ENCODE peak calls at places on chromosomes 2 and 18, in nine cellular contexts. One of them, this sample, is unnamed.

GRCh38 chr2:135844285-135844985 is 7.5 kb upstream of the LCT start:
- DNase-seq in epithelial cell of proximal tubule: no peak
- DNase-seq in NT2/D1: no peak
- DNase-seq in stomach: no peak
- DNase-seq in lower lobe of right lung: no peak
- DNase-seq in Peyer's patch: no peak
- DNase-seq in breast epithelium: no peak
- DNase-seq in left ventricle myocardium inferior: no peak
- DNase-seq in WERI-Rb-1: no peak
- DNase-seq in this sample: no peak

GRCh38 chr2:222304737-222305509 is 6.1 kb upstream of the PAX3 start:
- DNase-seq in left ventricle myocardium inferior: no peak
- DNase-seq in stomach: no peak
- DNase-seq in breast epithelium: no peak
- DNase-seq in NT2/D1: no peak
- DNase-seq in epithelial cell of proximal tubule: no peak
- DNase-seq in Peyer's patch: peak
- DNase-seq in WERI-Rb-1: no peak
- DNase-seq in lower lobe of right lung: no peak
- DNase-seq in this sample: peak

GRCh38 chr2:158491072-158491471 is 34.3 kb downstream of the PKP4 start:
- DNase-seq in breast epithelium: no peak
- DNase-seq in Peyer's patch: no peak
- DNase-seq in epithelial cell of proximal tubule: no peak
- DNase-seq in WERI-Rb-1: no peak
- DNase-seq in left ventricle myocardium inferior: no peak
- DNase-seq in NT2/D1: no peak
- DNase-seq in lower lobe of right lung: no peak
- DNase-seq in stomach: no peak
- DNase-seq in this sample: no peak

GRCh38 chr2:10266133-10266620 is 36.5 kb upstream of the HPCAL1 start:
- DNase-seq in breast epithelium: peak
- DNase-seq in lower lobe of right lung: no peak
- DNase-seq in left ventricle myocardium inferior: peak
- DNase-seq in Peyer's patch: peak
- DNase-seq in stomach: no peak
- DNase-seq in WERI-Rb-1: peak
- DNase-seq in NT2/D1: no peak
- DNase-seq in epithelial cell of proximal tubule: no peak
- DNase-seq in this sample: no peak

GRCh38 chr2:172200495-172201085 is 97.9 kb upstream of the DLX2 start:
- DNase-seq in lower lobe of right lung: no peak
- DNase-seq in epithelial cell of proximal tubule: no peak
- DNase-seq in WERI-Rb-1: peak
- DNase-seq in left ventricle myocardium inferior: no peak
- DNase-seq in breast epithelium: no peak
- DNase-seq in NT2/D1: peak
- DNase-seq in stomach: no peak
- DNase-seq in Peyer's patch: no peak
- DNase-seq in this sample: no peak

GRCh38 chr2:69453475-69454129 is 16.4 kb upstream of the NFU1 start:
- DNase-seq in Peyer's patch: no peak
- DNase-seq in stomach: no peak
- DNase-seq in lower lobe of right lung: no peak
- DNase-seq in breast epithelium: no peak
- DNase-seq in NT2/D1: no peak
- DNase-seq in epithelial cell of proximal tubule: no peak
- DNase-seq in WERI-Rb-1: peak
- DNase-seq in left ventricle myocardium inferior: no peak
- DNase-seq in this sample: no peak

GRCh38 chr2:84338069-84338468 is 121.0 kb downstream of the SUCLG1 start:
- DNase-seq in stomach: no peak
- DNase-seq in lower lobe of right lung: no peak
- DNase-seq in NT2/D1: no peak
- DNase-seq in WERI-Rb-1: peak
- DNase-seq in left ventricle myocardium inferior: no peak
- DNase-seq in breast epithelium: no peak
- DNase-seq in Peyer's patch: no peak
- DNase-seq in epithelial cell of proximal tubule: no peak
- DNase-seq in this sample: no peak

GRCh38 chr2:120595739-120596138 is 139.9 kb upstream of the GLI2 start:
- DNase-seq in breast epithelium: no peak
- DNase-seq in WERI-Rb-1: no peak
- DNase-seq in lower lobe of right lung: no peak
- DNase-seq in Peyer's patch: no peak
- DNase-seq in stomach: no peak
- DNase-seq in epithelial cell of proximal tubule: no peak
- DNase-seq in left ventricle myocardium inferior: no peak
- DNase-seq in NT2/D1: no peak
- DNase-seq in this sample: no peak

GRCh38 chr2:232365621-232366321 is 12.8 kb upstream of the ALPP start:
- DNase-seq in left ventricle myocardium inferior: no peak
- DNase-seq in breast epithelium: peak
- DNase-seq in stomach: no peak
- DNase-seq in lower lobe of right lung: no peak
- DNase-seq in WERI-Rb-1: peak
- DNase-seq in Peyer's patch: no peak
- DNase-seq in epithelial cell of proximal tubule: no peak
- DNase-seq in NT2/D1: peak
- DNase-seq in this sample: peak

GRCh38 chr2:227423633-227424499 is 36.1 kb upstream of the SCYGR1 start:
- DNase-seq in lower lobe of right lung: no peak
- DNase-seq in epithelial cell of proximal tubule: no peak
- DNase-seq in stomach: no peak
- DNase-seq in Peyer's patch: no peak
- DNase-seq in left ventricle myocardium inferior: no peak
- DNase-seq in NT2/D1: no peak
- DNase-seq in breast epithelium: no peak
- DNase-seq in WERI-Rb-1: no peak
- DNase-seq in this sample: no peak

GRCh38 chr2:144099746-144100438 is 420.0 kb downstream of the ZEB2 start:
- DNase-seq in NT2/D1: no peak
- DNase-seq in breast epithelium: no peak
- DNase-seq in epithelial cell of proximal tubule: peak
- DNase-seq in stomach: no peak
- DNase-seq in lower lobe of right lung: no peak
- DNase-seq in Peyer's patch: no peak
- DNase-seq in WERI-Rb-1: no peak
- DNase-seq in left ventricle myocardium inferior: no peak
- DNase-seq in this sample: no peak

GRCh38 chr18:2856499-2856898 is 9.7 kb downstream of the EMILIN2 start:
- DNase-seq in breast epithelium: no peak
- DNase-seq in epithelial cell of proximal tubule: no peak
- DNase-seq in left ventricle myocardium inferior: no peak
- DNase-seq in lower lobe of right lung: no peak
- DNase-seq in Peyer's patch: no peak
- DNase-seq in stomach: no peak
- DNase-seq in NT2/D1: no peak
- DNase-seq in WERI-Rb-1: no peak
- DNase-seq in this sample: no peak

GRCh38 chr2:73050011-73050617 is 21.4 kb downstream of the SFXN5 start:
- DNase-seq in epithelial cell of proximal tubule: no peak
- DNase-seq in Peyer's patch: no peak
- DNase-seq in WERI-Rb-1: no peak
- DNase-seq in breast epithelium: no peak
- DNase-seq in left ventricle myocardium inferior: no peak
- DNase-seq in NT2/D1: peak
- DNase-seq in stomach: no peak
- DNase-seq in lower lobe of right lung: no peak
- DNase-seq in this sample: peak

GRCh38 chr18:65516209-65516608 is 234.6 kb upstream of the CDH7 start:
- DNase-seq in Peyer's patch: no peak
- DNase-seq in lower lobe of right lung: no peak
- DNase-seq in WERI-Rb-1: no peak
- DNase-seq in epithelial cell of proximal tubule: no peak
- DNase-seq in NT2/D1: no peak
- DNase-seq in breast epithelium: no peak
- DNase-seq in left ventricle myocardium inferior: no peak
- DNase-seq in stomach: no peak
- DNase-seq in this sample: no peak

GRCh38 chr2:180983468-180984388 is 3.3 kb downstream of the UBE2E3 start:
- DNase-seq in stomach: no peak
- DNase-seq in WERI-Rb-1: peak
- DNase-seq in NT2/D1: peak
- DNase-seq in epithelial cell of proximal tubule: peak
- DNase-seq in left ventricle myocardium inferior: no peak
- DNase-seq in breast epithelium: no peak
- DNase-seq in Peyer's patch: no peak
- DNase-seq in lower lobe of right lung: no peak
- DNase-seq in this sample: peak

GRCh38 chr2:86426271-86426670 is 14.9 kb upstream of the KDM3A start:
- DNase-seq in Peyer's patch: no peak
- DNase-seq in epithelial cell of proximal tubule: no peak
- DNase-seq in breast epithelium: no peak
- DNase-seq in NT2/D1: no peak
- DNase-seq in lower lobe of right lung: no peak
- DNase-seq in WERI-Rb-1: no peak
- DNase-seq in left ventricle myocardium inferior: no peak
- DNase-seq in stomach: no peak
- DNase-seq in this sample: no peak

GRCh38 chr18:26736301-26736700 is 129.2 kb downstream of the AQP4 start:
- DNase-seq in Peyer's patch: no peak
- DNase-seq in lower lobe of right lung: no peak
- DNase-seq in left ventricle myocardium inferior: no peak
- DNase-seq in stomach: no peak
- DNase-seq in NT2/D1: no peak
- DNase-seq in epithelial cell of proximal tubule: no peak
- DNase-seq in breast epithelium: no peak
- DNase-seq in WERI-Rb-1: no peak
- DNase-seq in this sample: no peak

GRCh38 chr2:71892896-71893295 is 254.8 kb downstream of the CYP26B1 start:
- DNase-seq in NT2/D1: no peak
- DNase-seq in epithelial cell of proximal tubule: no peak
- DNase-seq in stomach: no peak
- DNase-seq in lower lobe of right lung: no peak
- DNase-seq in Peyer's patch: no peak
- DNase-seq in WERI-Rb-1: no peak
- DNase-seq in breast epithelium: no peak
- DNase-seq in left ventricle myocardium inferior: no peak
- DNase-seq in this sample: peak

GRCh38 chr2:18957909-18958308 is 368.5 kb upstream of the NT5C1B start:
- DNase-seq in epithelial cell of proximal tubule: no peak
- DNase-seq in stomach: no peak
- DNase-seq in NT2/D1: no peak
- DNase-seq in left ventricle myocardium inferior: no peak
- DNase-seq in WERI-Rb-1: no peak
- DNase-seq in breast epithelium: no peak
- DNase-seq in Peyer's patch: no peak
- DNase-seq in lower lobe of right lung: no peak
- DNase-seq in this sample: no peak

GRCh38 chr2:178909507-178909906 is 102.3 kb upstream of the TTN start:
- DNase-seq in Peyer's patch: no peak
- DNase-seq in epithelial cell of proximal tubule: no peak
- DNase-seq in lower lobe of right lung: no peak
- DNase-seq in breast epithelium: no peak
- DNase-seq in WERI-Rb-1: no peak
- DNase-seq in left ventricle myocardium inferior: no peak
- DNase-seq in NT2/D1: no peak
- DNase-seq in stomach: no peak
- DNase-seq in this sample: no peak
- H3K4me3 ChIP-seq in Peyer's patch: no peak
- H3K4me3 ChIP-seq in epithelial cell of proximal tubule: no peak
- H3K4me3 ChIP-seq in lower lobe of right lung: no peak
- H3K4me3 ChIP-seq in breast epithelium: no peak
- H3K4me3 ChIP-seq in WERI-Rb-1: no peak
- H3K4me3 ChIP-seq in left ventricle myocardium inferior: peak
- H3K4me3 ChIP-seq in NT2/D1: no peak
- H3K4me3 ChIP-seq in stomach: no peak
- H3K4me3 ChIP-seq in this sample: no peak

GRCh38 chr2:130837175-130837810 is 579 bp downstream of the ARHGEF4 start:
- DNase-seq in Peyer's patch: no peak
- DNase-seq in WERI-Rb-1: no peak
- DNase-seq in breast epithelium: no peak
- DNase-seq in lower lobe of right lung: no peak
- DNase-seq in left ventricle myocardium inferior: no peak
- DNase-seq in stomach: no peak
- DNase-seq in epithelial cell of proximal tubule: no peak
- DNase-seq in NT2/D1: no peak
- DNase-seq in this sample: peak

GRCh38 chr2:130835766-130836015 is 1.0 kb upstream of the ARHGEF4 start:
- DNase-seq in NT2/D1: no peak
- DNase-seq in Peyer's patch: no peak
- DNase-seq in WERI-Rb-1: no peak
- DNase-seq in epithelial cell of proximal tubule: no peak
- DNase-seq in lower lobe of right lung: no peak
- DNase-seq in left ventricle myocardium inferior: no peak
- DNase-seq in stomach: no peak
- DNase-seq in breast epithelium: no peak
- DNase-seq in this sample: no peak

GRCh38 chr2:130839011-130839780 is 2.5 kb downstream of the ARHGEF4 start:
- DNase-seq in WERI-Rb-1: no peak
- DNase-seq in left ventricle myocardium inferior: no peak
- DNase-seq in stomach: no peak
- DNase-seq in lower lobe of right lung: no peak
- DNase-seq in Peyer's patch: no peak
- DNase-seq in epithelial cell of proximal tubule: no peak
- DNase-seq in breast epithelium: no peak
- DNase-seq in NT2/D1: no peak
- DNase-seq in this sample: no peak

GRCh38 chr2:130836501-130837174 is at the start of gene ARHGEF4:
- DNase-seq in epithelial cell of proximal tubule: no peak
- DNase-seq in NT2/D1: no peak
- DNase-seq in left ventricle myocardium inferior: no peak
- DNase-seq in stomach: peak
- DNase-seq in Peyer's patch: peak
- DNase-seq in lower lobe of right lung: peak
- DNase-seq in breast epithelium: no peak
- DNase-seq in WERI-Rb-1: no peak
- DNase-seq in this sample: peak

GRCh38 chr2:130837811-130838565 is 1.3 kb downstream of the ARHGEF4 start:
- DNase-seq in lower lobe of right lung: no peak
- DNase-seq in left ventricle myocardium inferior: no peak
- DNase-seq in epithelial cell of proximal tubule: no peak
- DNase-seq in breast epithelium: no peak
- DNase-seq in WERI-Rb-1: no peak
- DNase-seq in NT2/D1: no peak
- DNase-seq in Peyer's patch: no peak
- DNase-seq in stomach: no peak
- DNase-seq in this sample: no peak
- H3K4me3 ChIP-seq in lower lobe of right lung: no peak
- H3K4me3 ChIP-seq in left ventricle myocardium inferior: no peak
- H3K4me3 ChIP-seq in epithelial cell of proximal tubule: no peak
- H3K4me3 ChIP-seq in breast epithelium: no peak
- H3K4me3 ChIP-seq in WERI-Rb-1: no peak
- H3K4me3 ChIP-seq in NT2/D1: peak
- H3K4me3 ChIP-seq in Peyer's patch: no peak
- H3K4me3 ChIP-seq in stomach: peak
- H3K4me3 ChIP-seq in this sample: peak

GRCh38 chr2:45001629-45002385 is 7.4 kb downstream of the SIX2 start:
- DNase-seq in left ventricle myocardium inferior: no peak
- DNase-seq in breast epithelium: no peak
- DNase-seq in epithelial cell of proximal tubule: no peak
- DNase-seq in stomach: no peak
- DNase-seq in NT2/D1: no peak
- DNase-seq in lower lobe of right lung: no peak
- DNase-seq in WERI-Rb-1: no peak
- DNase-seq in Peyer's patch: no peak
- DNase-seq in this sample: peak
- H3K4me3 ChIP-seq in left ventricle myocardium inferior: peak
- H3K4me3 ChIP-seq in breast epithelium: peak
- H3K4me3 ChIP-seq in epithelial cell of proximal tubule: peak
- H3K4me3 ChIP-seq in stomach: peak
- H3K4me3 ChIP-seq in NT2/D1: peak
- H3K4me3 ChIP-seq in lower lobe of right lung: peak
- H3K4me3 ChIP-seq in WERI-Rb-1: no peak
- H3K4me3 ChIP-seq in Peyer's patch: peak
- H3K4me3 ChIP-seq in this sample: no peak

GRCh38 chr18:45197526-45197970 is 417.7 kb upstream of the SLC14A2 start:
- DNase-seq in lower lobe of right lung: no peak
- DNase-seq in NT2/D1: no peak
- DNase-seq in Peyer's patch: no peak
- DNase-seq in epithelial cell of proximal tubule: no peak
- DNase-seq in breast epithelium: no peak
- DNase-seq in left ventricle myocardium inferior: no peak
- DNase-seq in stomach: no peak
- DNase-seq in WERI-Rb-1: no peak
- DNase-seq in this sample: no peak
- H3K4me3 ChIP-seq in lower lobe of right lung: no peak
- H3K4me3 ChIP-seq in NT2/D1: no peak
- H3K4me3 ChIP-seq in Peyer's patch: no peak
- H3K4me3 ChIP-seq in epithelial cell of proximal tubule: no peak
- H3K4me3 ChIP-seq in breast epithelium: no peak
- H3K4me3 ChIP-seq in left ventricle myocardium inferior: no peak
- H3K4me3 ChIP-seq in stomach: no peak
- H3K4me3 ChIP-seq in WERI-Rb-1: no peak
- H3K4me3 ChIP-seq in this sample: no peak

This sample was measured in H7.